ENCODE peak calls at places on chromosomes 12 and 14, in five cellular contexts. F, V, S, Y and R are unnamed samples.

GRCh38 chr14:26163761-26164160 is 434.1 kb downstream of the NOVA1 start:
- DNase-seq in Y (no peak), F (no peak), S (no peak), V (no peak), R (no peak)

GRCh38 chr12:75457191-75457590 is 23.4 kb upstream of the GLIPR1 start:
- DNase-seq in F (no peak), Y (no peak), S (no peak), V (no peak), R (no peak)

GRCh38 chr12:3964404-3964803 is 91.2 kb upstream of the PARP11 start:
- DNase-seq in Y (no peak), V (no peak), F (no peak), S (no peak), R (no peak)

GRCh38 chr12:110585231-110585799 is 2.2 kb upstream of the PPTC7 start:
- DNase-seq in V (no peak), F (no peak), Y (no peak), S (no peak), R (no peak)

GRCh38 chr12:21662122-21662792 is 4.6 kb upstream of the LDHB start:
- DNase-seq in F (no peak), Y (no peak), S (no peak), V (no peak), R (no peak)

GRCh38 chr12:51631591-51631990 is 40.6 kb downstream of the SCN8A start:
- DNase-seq in F (no peak), Y (no peak), V (no peak), S (no peak), R (no peak)

GRCh38 chr14:92323031-92323915 is at the start of gene SLC24A4:
- DNase-seq in S (no peak), F (peak), V (no peak), Y (no peak), R (no peak)

GRCh38 chr12:27807063-27807703 is 27.1 kb upstream of the MANSC4 start:
- DNase-seq in S (no peak), Y (no peak), V (no peak), F (no peak), R (no peak)

GRCh38 chr14:102554835-102555819 is 37.3 kb upstream of the RCOR1 start:
- DNase-seq in V (peak), Y (no peak), F (peak), S (peak), R (peak)

GRCh38 chr14:71686677-71687076 is 245.6 kb upstream of the RGS6 start:
- DNase-seq in S (no peak), Y (no peak), V (no peak), F (no peak), R (no peak)

GRCh38 chr12:80187660-80188090 is 88.3 kb downstream of the OTOGL start:
- DNase-seq in Y (no peak), S (no peak), F (peak), V (no peak), R (no peak)

GRCh38 chr14:92937229-92937937 is 14.4 kb downstream of the CHGA start:
- DNase-seq in S (no peak), V (no peak), F (no peak), Y (no peak), R (no peak)

GRCh38 chr14:55417955-55418354 is 6.3 kb upstream of the ATG14 start:
- DNase-seq in F (no peak), V (no peak), S (no peak), Y (no peak), R (no peak)

GRCh38 chr12:127035011-127035879 is 1231.7 kb upstream of the TMEM132C start:
- DNase-seq in S (no peak), Y (no peak), F (no peak), V (no peak), R (no peak)

GRCh38 chr12:88982694-88983093 is 369.6 kb downstream of the DUSP6 start:
- DNase-seq in V (no peak), Y (no peak), F (no peak), S (no peak), R (no peak)

GRCh38 chr12:55842681-55843429 is at the start of gene MMP19:
- DNase-seq in V (no peak), S (no peak), Y (no peak), F (peak), R (no peak)

GRCh38 chr12:71684081-71684480 is 1.8 kb upstream of the TMEM19 start:
- DNase-seq in V (no peak), Y (no peak), S (no peak), F (no peak), R (no peak)

GRCh38 chr12:19689226-19689625 is 249.9 kb downstream of the AEBP2 start:
- DNase-seq in V (no peak), Y (no peak), S (no peak), F (no peak), R (no peak)

GRCh38 chr14:73180385-73180805 is 44.1 kb downstream of the PSEN1 start:
- DNase-seq in Y (no peak), F (no peak), S (no peak), V (no peak), R (no peak)

GRCh38 chr14:75025082-75025481 is 22.4 kb downstream of the EIF2B2 start:
- DNase-seq in F (no peak), Y (no peak), V (no peak), S (no peak), R (no peak)

GRCh38 chr14:92496458-92496857 is 17.1 kb upstream of the RIN3 start:
- DNase-seq in S (no peak), V (no peak), Y (no peak), F (no peak), R (no peak)

GRCh38 chr12:20474443-20474842 is 106.1 kb downstream of the PDE3A start:
- DNase-seq in S (no peak), F (no peak), Y (no peak), V (no peak), R (no peak)

GRCh38 chr14:74333909-74334308 is 14.4 kb upstream of the VRTN start:
- DNase-seq in F (no peak), Y (no peak), S (no peak), V (no peak), R (no peak)